ENCODE peak calls at places on chromosomes 6 and 20, in seven cellular contexts. Y, C, G, T, R, F and Z are unnamed samples. For H3K27me3, H3K4me1 and H3K9me3, the result is how much of the 10 kb centered on the place peaks cover.

GRCh38 chr6:154579046-154579823 is 68.8 kb upstream of the CNKSR3 start:
- DNase-seq in Y (no peak), C (no peak), G (no peak), T (no peak), R (no peak), F (no peak), Z (no peak)

GRCh38 chr20:23245553-23246128 is 105.0 kb upstream of the NXT1 start:
- DNase-seq in Y (peak), C (peak), G (peak), T (peak), R (peak), F (no peak), Z (no peak)

GRCh38 chr6:27591660-27592059 is 118.8 kb upstream of the ZNF184 start:
- DNase-seq in Y (no peak), C (no peak), G (no peak), T (no peak), R (no peak), F (no peak), Z (no peak)

GRCh38 chr6:54473328-54473727 is 165.1 kb downstream of the TINAG start:
- DNase-seq in Y (no peak), C (no peak), G (no peak), T (no peak), R (no peak), F (no peak), Z (no peak)

GRCh38 chr6:166655251-166655650 is 28.2 kb upstream of the RPS6KA2 start:
- DNase-seq in Y (peak), C (peak), G (peak), T (no peak), R (no peak), F (no peak), Z (no peak)

GRCh38 chr6:144405173-144405572 is 120.0 kb downstream of the UTRN start:
- DNase-seq in Y (no peak), C (no peak), G (no peak), T (no peak), R (no peak), F (no peak), Z (no peak)

GRCh38 chr6:26304213-26305096 is 60.5 kb upstream of the BTN3A2 start:
- DNase-seq in Y (no peak), C (no peak), G (no peak), T (peak), R (peak), F (no peak), Z (no peak)

GRCh38 chr6:53049389-53049788 is 15.8 kb upstream of the FBXO9 start:
- DNase-seq in Y (no peak), C (no peak), G (no peak), T (no peak), R (no peak), F (no peak), Z (no peak)

GRCh38 chr20:46984391-46984790 is 89.7 kb downstream of the EYA2 start:
- DNase-seq in Y (peak), C (no peak), G (no peak), T (no peak), R (no peak), F (no peak), Z (no peak)

GRCh38 chr6:1952726-1953360 is 292.6 kb downstream of the GMDS start:
- DNase-seq in Y (no peak), C (no peak), G (no peak), T (no peak), R (no peak), F (no peak), Z (no peak)

GRCh38 chr20:57061058-57061900 is 205.2 kb downstream of the BMP7 start:
- DNase-seq in Y (no peak), C (peak), G (no peak), T (no peak), R (no peak), F (no peak), Z (no peak)

GRCh38 chr6:27138837-27139752 is 108.4 kb upstream of the PRSS16 start:
- DNase-seq in Y (peak), C (no peak), G (no peak), T (peak), R (peak), F (no peak), Z (peak)

GRCh38 chr20:11544029-11544678 is 373.5 kb upstream of the BTBD3 start:
- DNase-seq in Y (no peak), C (peak), G (no peak), T (peak), R (peak), F (no peak), Z (no peak)

GRCh38 chr20:382291-383115 is 1.9 kb downstream of the TRIB3 start:
- DNase-seq in Y (no peak), C (no peak), G (no peak), T (peak), R (no peak), F (no peak), Z (no peak)

GRCh38 chr6:43076093-43076927 is at the start of gene PTK7:
- DNase-seq in Y (peak), C (peak), G (peak), T (peak), R (peak), F (no peak), Z (no peak)

GRCh38 chr6:9401936-9402335 is 966.6 kb upstream of the SLC35B3 start:
- DNase-seq in Y (no peak), C (no peak), G (no peak), T (no peak), R (no peak), F (no peak), Z (no peak)

GRCh38 chr20:28562510-28562898 is 2695.0 kb upstream of the DEFB115 start:
- DNase-seq in Y (no peak), C (no peak), G (no peak), T (no peak), R (no peak), F (no peak), Z (no peak)

GRCh38 chr20:36861875-36862801 is 13.8 kb upstream of the TLDC2 start:
- DNase-seq in Y (peak), C (peak), G (peak), T (no peak), R (peak), F (no peak), Z (no peak)

GRCh38 chr6:104322849-104323248 is 536.9 kb downstream of the HACE1 start:
- DNase-seq in Y (no peak), C (no peak), G (no peak), T (no peak), R (no peak), F (no peak), Z (no peak)

GRCh38 chr6:20211941-20212391 is 303 bp downstream of the MBOAT1 start:
- DNase-seq in Y (peak), C (peak), G (no peak), T (peak), R (no peak), F (no peak), Z (peak)

GRCh38 chr20:33791959-33792597 is 19.1 kb upstream of the CHMP4B start:
- DNase-seq in Y (peak), C (no peak), G (peak), T (peak), R (peak), F (no peak), Z (peak)

GRCh38 chr6:168131464-168132415 is 52.7 kb upstream of the FRMD1 start:
- DNase-seq in Y (peak), C (no peak), G (no peak), T (no peak), R (no peak), F (no peak), Z (no peak)

GRCh38 chr20:48025661-48026060 is 240.4 kb upstream of the SULF2 start:
- DNase-seq in Y (no peak), C (no peak), G (no peak), T (no peak), R (no peak), F (no peak), Z (no peak)

GRCh38 chr6:30782425-30783014 is 38.2 kb upstream of the IER3 start:
- DNase-seq in Y (no peak), C (peak), G (no peak), T (no peak), R (no peak), F (no peak), Z (no peak)

GRCh38 chr6:25017486-25017885 is 81.7 kb upstream of the RIPOR2 start:
- DNase-seq in Y (no peak), C (no peak), G (no peak), T (no peak), R (no peak), F (no peak), Z (no peak)

GRCh38 chr20:61570796-61571195 is 318.7 kb downstream of the CDH4 start:
- DNase-seq in Y (no peak), C (no peak), G (no peak), T (no peak), R (no peak), F (no peak), Z (no peak)
- H3K27me3 ChIP-seq in Y (under half), C (under half), G (under half), T (under half), R (under half), F (under half), Z (under half)

GRCh38 chr6:135048915-135049314 is 5.7 kb downstream of the HBS1L start:
- DNase-seq in Y (no peak), C (no peak), G (no peak), T (no peak), R (no peak), F (no peak), Z (no peak)
- H3K4me1 ChIP-seq in Y (half or more), C (under half), G (under half), T (half or more), R (under half), F (under half), Z (under half)

GRCh38 chr20:61993058-61993457 is 72.6 kb downstream of the TAF4 start:
- DNase-seq in Y (no peak), C (no peak), G (no peak), T (no peak), R (no peak), F (no peak), Z (no peak)
- H3K9me3 ChIP-seq in Y (under half), C (under half), G (under half), T (under half), R (under half), F (under half), Z (under half)

DNA sequence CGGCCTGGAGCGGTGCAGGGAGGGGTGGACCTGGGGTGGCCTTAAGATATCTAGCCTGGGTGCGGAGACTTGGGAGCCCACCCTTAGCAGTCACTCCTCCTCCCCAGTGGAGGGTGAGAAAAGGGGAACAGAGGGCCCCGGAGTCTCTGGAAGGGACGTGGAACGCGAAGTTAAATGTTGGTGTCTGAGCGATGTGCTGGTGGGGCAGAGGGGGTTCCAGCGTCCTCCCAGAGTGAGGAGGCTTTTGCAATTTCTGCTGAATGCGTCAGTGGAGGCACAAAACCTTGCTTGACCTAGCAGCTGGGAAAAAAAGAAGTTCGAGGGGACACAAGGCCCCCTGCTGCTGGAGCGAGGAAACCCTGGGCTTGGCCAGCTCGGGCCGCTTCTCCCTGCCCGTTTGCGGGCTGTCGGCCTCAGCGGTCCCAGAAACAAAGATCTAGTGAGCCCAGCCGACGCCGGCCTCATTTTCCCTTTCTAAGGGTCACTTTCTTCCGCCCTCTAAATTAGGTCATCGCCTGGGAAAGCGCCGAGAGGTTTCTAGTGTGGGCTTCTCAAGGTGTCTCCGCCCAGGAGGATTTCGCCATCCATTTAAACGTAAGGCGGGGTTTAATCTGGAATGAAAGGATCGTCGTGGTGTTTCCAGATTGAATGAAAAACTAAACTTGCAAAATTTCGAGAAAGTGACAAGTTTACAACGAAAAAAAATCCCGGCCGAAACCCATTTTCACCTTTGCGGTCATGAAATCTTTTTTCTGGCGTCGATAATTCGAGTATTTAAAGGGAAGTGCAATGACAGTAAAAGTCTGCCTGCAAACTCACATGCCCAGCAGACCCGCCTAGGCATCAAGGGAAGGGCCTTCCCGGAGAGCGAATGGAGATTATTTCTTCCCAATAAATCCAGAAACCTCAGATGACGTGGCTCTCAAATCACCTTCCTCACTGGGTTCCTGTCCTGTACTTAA is 4.5 kb downstream of the OLIG3 start:
- DNase-seq in Y (no peak), C (no peak), G (no peak), T (no peak), R (no peak), F (no peak), Z (no peak)
- H3K27me3 ChIP-seq in Y (half or more), C (half or more), G (under half), T (half or more), R (under half), F (half or more), Z (half or more)

DNA sequence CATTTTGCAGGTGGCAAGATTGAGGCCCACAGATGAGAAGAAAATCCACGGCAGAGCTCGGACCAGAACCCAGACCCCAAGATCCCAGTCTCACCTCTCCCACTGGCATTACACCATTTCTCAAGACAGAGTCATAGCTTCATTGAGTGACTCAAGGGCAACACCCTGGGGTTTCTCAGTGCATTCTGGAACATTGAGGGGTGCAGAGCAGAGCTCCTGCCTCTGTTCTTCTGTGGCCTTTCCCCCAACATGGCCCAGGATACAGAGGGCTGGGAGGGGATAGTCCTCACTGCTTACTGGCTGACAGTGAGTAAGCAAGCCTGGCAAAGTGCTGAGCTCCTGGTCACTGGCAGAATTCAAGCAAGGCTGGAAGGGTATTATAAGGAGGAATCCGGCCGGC is 74.0 kb downstream of the MDGA1 start:
- DNase-seq in Y (no peak), C (no peak), G (no peak), T (no peak), R (no peak), F (no peak), Z (no peak)
- H3K4me1 ChIP-seq in Y (under half), C (under half), G (under half), T (under half), R (under half), F (under half), Z (under half)

GRCh38 chr6:156720739-156721714 is 56.2 kb upstream of the ARID1B start:
- DNase-seq in Y (peak), C (peak), G (peak), T (no peak), R (peak), F (no peak), Z (no peak)
- H3K9me3 ChIP-seq in Y (under half), C (under half), G (under half), T (under half), R (under half), F (under half), Z (under half)